ENCODE peak calls at places on chromosomes 7 and 10, in ten cellular contexts. One of them, this sample, is unnamed. For H3K4me1, the result is how much of the 10 kb centered on the place peaks cover.

GRCh38 chr10:123160311-123160980 is 6.2 kb downstream of the BUB3 start:
- DNase-seq in heart left ventricle: no peak
- DNase-seq in transverse colon: no peak
- DNase-seq in hepatocyte: no peak
- DNase-seq in PC-3: no peak
- DNase-seq in Peyer's patch: no peak
- DNase-seq in CD8-positive, alpha-beta T cell: no peak
- DNase-seq in thoracic aorta: no peak
- DNase-seq in gastrocnemius medialis: no peak
- DNase-seq in tibial artery: no peak
- DNase-seq in this sample: no peak

GRCh38 chr10:43237631-43238446 is 29.0 kb downstream of the RASGEF1A start:
- DNase-seq in thoracic aorta: no peak
- DNase-seq in CD8-positive, alpha-beta T cell: peak
- DNase-seq in heart left ventricle: peak
- DNase-seq in hepatocyte: no peak
- DNase-seq in gastrocnemius medialis: no peak
- DNase-seq in tibial artery: peak
- DNase-seq in PC-3: no peak
- DNase-seq in Peyer's patch: no peak
- DNase-seq in transverse colon: peak
- DNase-seq in this sample: no peak

GRCh38 chr10:70596860-70597809 is 5.4 kb downstream of the PRF1 start:
- DNase-seq in thoracic aorta: no peak
- DNase-seq in transverse colon: no peak
- DNase-seq in hepatocyte: no peak
- DNase-seq in tibial artery: no peak
- DNase-seq in PC-3: no peak
- DNase-seq in gastrocnemius medialis: no peak
- DNase-seq in heart left ventricle: no peak
- DNase-seq in CD8-positive, alpha-beta T cell: peak
- DNase-seq in Peyer's patch: no peak
- DNase-seq in this sample: peak

GRCh38 chr7:127207246-127207645 is 45.5 kb downstream of the GRM8 start:
- DNase-seq in hepatocyte: no peak
- DNase-seq in transverse colon: no peak
- DNase-seq in thoracic aorta: no peak
- DNase-seq in CD8-positive, alpha-beta T cell: no peak
- DNase-seq in heart left ventricle: no peak
- DNase-seq in tibial artery: no peak
- DNase-seq in Peyer's patch: no peak
- DNase-seq in gastrocnemius medialis: no peak
- DNase-seq in PC-3: no peak
- DNase-seq in this sample: no peak

GRCh38 chr7:96645084-96645483 is 64.6 kb downstream of the SEM1 start:
- DNase-seq in tibial artery: no peak
- DNase-seq in Peyer's patch: no peak
- DNase-seq in thoracic aorta: no peak
- DNase-seq in heart left ventricle: no peak
- DNase-seq in hepatocyte: no peak
- DNase-seq in gastrocnemius medialis: no peak
- DNase-seq in transverse colon: no peak
- DNase-seq in PC-3: no peak
- DNase-seq in CD8-positive, alpha-beta T cell: no peak
- DNase-seq in this sample: no peak

GRCh38 chr10:106474891-106475290 is 689.6 kb downstream of the SORCS1 start:
- DNase-seq in gastrocnemius medialis: no peak
- DNase-seq in hepatocyte: no peak
- DNase-seq in Peyer's patch: no peak
- DNase-seq in PC-3: peak
- DNase-seq in transverse colon: no peak
- DNase-seq in heart left ventricle: no peak
- DNase-seq in thoracic aorta: no peak
- DNase-seq in tibial artery: no peak
- DNase-seq in CD8-positive, alpha-beta T cell: no peak
- DNase-seq in this sample: no peak

GRCh38 chr10:34637419-34637911 is 177.6 kb downstream of the PARD3 start:
- DNase-seq in gastrocnemius medialis: peak
- DNase-seq in CD8-positive, alpha-beta T cell: peak
- DNase-seq in tibial artery: peak
- DNase-seq in heart left ventricle: peak
- DNase-seq in PC-3: peak
- DNase-seq in thoracic aorta: no peak
- DNase-seq in hepatocyte: peak
- DNase-seq in transverse colon: peak
- DNase-seq in Peyer's patch: peak
- DNase-seq in this sample: peak

GRCh38 chr7:116652793-116653192 is 19.2 kb upstream of the MET start:
- DNase-seq in thoracic aorta: no peak
- DNase-seq in CD8-positive, alpha-beta T cell: no peak
- DNase-seq in Peyer's patch: no peak
- DNase-seq in PC-3: peak
- DNase-seq in tibial artery: no peak
- DNase-seq in gastrocnemius medialis: no peak
- DNase-seq in heart left ventricle: no peak
- DNase-seq in transverse colon: no peak
- DNase-seq in hepatocyte: no peak
- DNase-seq in this sample: no peak

GRCh38 chr10:30063098-30063497 is 3.7 kb upstream of the JCAD start:
- DNase-seq in CD8-positive, alpha-beta T cell: no peak
- DNase-seq in Peyer's patch: no peak
- DNase-seq in transverse colon: no peak
- DNase-seq in thoracic aorta: no peak
- DNase-seq in heart left ventricle: no peak
- DNase-seq in hepatocyte: no peak
- DNase-seq in gastrocnemius medialis: no peak
- DNase-seq in tibial artery: no peak
- DNase-seq in PC-3: peak
- DNase-seq in this sample: no peak

GRCh38 chr7:75994388-75995051 is at the start of gene TMEM120A:
- DNase-seq in gastrocnemius medialis: peak
- DNase-seq in thoracic aorta: peak
- DNase-seq in transverse colon: peak
- DNase-seq in heart left ventricle: peak
- DNase-seq in tibial artery: peak
- DNase-seq in CD8-positive, alpha-beta T cell: peak
- DNase-seq in PC-3: peak
- DNase-seq in Peyer's patch: peak
- DNase-seq in hepatocyte: peak
- DNase-seq in this sample: peak

GRCh38 chr7:54419209-54419608 is 123.0 kb upstream of the VSTM2A start:
- DNase-seq in hepatocyte: no peak
- DNase-seq in CD8-positive, alpha-beta T cell: no peak
- DNase-seq in gastrocnemius medialis: no peak
- DNase-seq in transverse colon: no peak
- DNase-seq in heart left ventricle: no peak
- DNase-seq in Peyer's patch: no peak
- DNase-seq in tibial artery: no peak
- DNase-seq in PC-3: no peak
- DNase-seq in thoracic aorta: no peak
- DNase-seq in this sample: no peak

DNA sequence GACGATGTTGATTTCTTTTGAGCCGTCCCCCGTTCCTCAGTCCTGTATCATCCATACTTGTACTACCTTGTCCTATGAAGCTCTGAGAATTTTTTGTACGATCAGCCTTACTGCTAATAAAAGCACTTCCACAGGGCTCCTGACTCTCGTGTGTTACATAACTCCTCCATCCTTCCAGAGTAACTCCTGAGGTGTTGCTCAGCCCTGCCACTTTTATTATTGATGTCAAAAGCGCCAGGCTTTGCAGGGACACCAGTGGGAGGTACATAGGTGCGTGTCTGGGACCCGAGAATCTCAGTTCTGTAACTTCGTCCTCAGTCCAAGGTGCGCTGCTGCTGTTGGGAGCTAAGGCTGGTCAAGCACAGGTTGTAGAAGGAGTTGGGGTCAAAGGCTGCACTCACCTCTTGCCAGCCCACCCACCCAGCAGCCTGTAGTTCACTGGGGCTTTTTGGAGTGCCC is 957 bp downstream of the UFSP1 start:
- DNase-seq in CD8-positive, alpha-beta T cell: no peak
- DNase-seq in heart left ventricle: no peak
- DNase-seq in transverse colon: no peak
- DNase-seq in gastrocnemius medialis: no peak
- DNase-seq in hepatocyte: no peak
- DNase-seq in tibial artery: no peak
- DNase-seq in PC-3: no peak
- DNase-seq in Peyer's patch: no peak
- DNase-seq in thoracic aorta: no peak
- DNase-seq in this sample: no peak
- H3K27ac ChIP-seq in CD8-positive, alpha-beta T cell: peak
- H3K27ac ChIP-seq in heart left ventricle: peak
- H3K27ac ChIP-seq in transverse colon: peak
- H3K27ac ChIP-seq in gastrocnemius medialis: peak
- H3K27ac ChIP-seq in hepatocyte: peak
- H3K27ac ChIP-seq in tibial artery: peak
- H3K27ac ChIP-seq in PC-3: peak
- H3K27ac ChIP-seq in Peyer's patch: peak
- H3K27ac ChIP-seq in thoracic aorta: peak
- H3K27ac ChIP-seq in this sample: peak

DNA sequence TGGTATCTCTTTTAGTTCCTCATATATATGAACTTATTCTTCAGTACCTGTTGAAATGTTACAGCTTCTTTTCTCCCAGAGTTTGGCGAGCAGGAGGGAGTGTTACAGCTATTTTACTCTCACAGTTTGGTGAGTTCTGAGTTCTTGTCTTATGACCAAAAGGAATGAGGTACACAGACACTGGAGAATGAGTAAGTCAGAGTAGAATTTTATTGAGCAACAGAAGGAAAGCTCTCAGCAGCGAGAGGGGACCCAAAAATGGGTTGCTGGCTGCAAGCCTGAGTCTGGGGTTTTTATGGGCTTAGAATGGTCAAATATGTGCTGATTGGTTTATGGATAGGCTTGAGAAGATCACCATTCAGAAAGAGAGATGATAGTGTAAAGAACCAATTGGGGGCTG is 175.2 kb downstream of the CDK14 start:
- DNase-seq in CD8-positive, alpha-beta T cell: no peak
- DNase-seq in Peyer's patch: no peak
- DNase-seq in PC-3: no peak
- DNase-seq in gastrocnemius medialis: no peak
- DNase-seq in heart left ventricle: no peak
- DNase-seq in hepatocyte: no peak
- DNase-seq in tibial artery: no peak
- DNase-seq in thoracic aorta: no peak
- DNase-seq in transverse colon: no peak
- DNase-seq in this sample: no peak
- H3K4me1 ChIP-seq in CD8-positive, alpha-beta T cell: under half
- H3K4me1 ChIP-seq in Peyer's patch: under half
- H3K4me1 ChIP-seq in PC-3: under half
- H3K4me1 ChIP-seq in gastrocnemius medialis: under half
- H3K4me1 ChIP-seq in heart left ventricle: under half
- H3K4me1 ChIP-seq in hepatocyte: under half
- H3K4me1 ChIP-seq in tibial artery: under half
- H3K4me1 ChIP-seq in thoracic aorta: under half
- H3K4me1 ChIP-seq in transverse colon: under half
- H3K4me1 ChIP-seq in this sample: under half

DNA sequence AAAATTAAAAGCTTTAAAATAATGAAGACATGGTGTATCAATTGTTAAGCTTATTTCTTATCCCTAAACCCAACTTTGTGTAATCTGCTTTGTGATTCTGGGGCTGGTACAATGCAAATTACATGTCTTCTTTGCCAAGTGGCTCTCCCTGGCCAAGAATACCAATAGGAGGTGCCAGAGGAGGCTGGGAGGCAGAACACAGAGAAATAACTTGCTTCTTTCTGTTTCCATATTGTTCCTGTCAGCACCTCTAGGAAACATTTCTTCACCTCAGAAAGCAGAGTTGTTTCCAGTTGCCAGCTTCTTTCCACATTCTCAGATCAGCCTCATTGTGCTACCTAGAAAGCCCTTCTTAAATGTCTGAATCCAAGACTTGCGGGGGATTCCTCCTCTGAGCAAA is 174.4 kb downstream of the MDFIC start:
- DNase-seq in transverse colon: no peak
- DNase-seq in heart left ventricle: no peak
- DNase-seq in gastrocnemius medialis: no peak
- DNase-seq in PC-3: no peak
- DNase-seq in tibial artery: no peak
- DNase-seq in CD8-positive, alpha-beta T cell: no peak
- DNase-seq in thoracic aorta: no peak
- DNase-seq in Peyer's patch: no peak
- DNase-seq in hepatocyte: no peak
- DNase-seq in this sample: no peak
- TF ChIP-seq CTCF in transverse colon: no peak
- TF ChIP-seq CTCF in heart left ventricle: no peak
- TF ChIP-seq CTCF in gastrocnemius medialis: no peak
- TF ChIP-seq CTCF in PC-3: no peak
- TF ChIP-seq CTCF in tibial artery: no peak
- TF ChIP-seq CTCF in CD8-positive, alpha-beta T cell: no peak
- TF ChIP-seq CTCF in thoracic aorta: no peak
- TF ChIP-seq CTCF in Peyer's patch: no peak
- TF ChIP-seq CTCF in hepatocyte: no peak
- TF ChIP-seq CTCF in this sample: no peak

GRCh38 chr10:74292871-74293427 is 141.9 kb downstream of the ADK start:
- DNase-seq in hepatocyte: no peak
- DNase-seq in heart left ventricle: no peak
- DNase-seq in gastrocnemius medialis: no peak
- DNase-seq in tibial artery: no peak
- DNase-seq in PC-3: peak
- DNase-seq in thoracic aorta: no peak
- DNase-seq in transverse colon: no peak
- DNase-seq in CD8-positive, alpha-beta T cell: no peak
- DNase-seq in Peyer's patch: no peak
- DNase-seq in this sample: no peak
- H3K27ac ChIP-seq in hepatocyte: peak
- H3K27ac ChIP-seq in heart left ventricle: peak
- H3K27ac ChIP-seq in gastrocnemius medialis: no peak
- H3K27ac ChIP-seq in tibial artery: peak
- H3K27ac ChIP-seq in PC-3: peak
- H3K27ac ChIP-seq in thoracic aorta: peak
- H3K27ac ChIP-seq in transverse colon: no peak
- H3K27ac ChIP-seq in CD8-positive, alpha-beta T cell: no peak
- H3K27ac ChIP-seq in Peyer's patch: no peak
- H3K27ac ChIP-seq in this sample: no peak

GRCh38 chr7:20260219-20260618 is 43.0 kb upstream of the MACC1 start:
- DNase-seq in PC-3: no peak
- DNase-seq in thoracic aorta: no peak
- DNase-seq in tibial artery: no peak
- DNase-seq in Peyer's patch: no peak
- DNase-seq in heart left ventricle: peak
- DNase-seq in gastrocnemius medialis: no peak
- DNase-seq in transverse colon: no peak
- DNase-seq in hepatocyte: no peak
- DNase-seq in CD8-positive, alpha-beta T cell: no peak
- DNase-seq in this sample: no peak
- H3K4me1 ChIP-seq in PC-3: under half
- H3K4me1 ChIP-seq in thoracic aorta: under half
- H3K4me1 ChIP-seq in tibial artery: under half
- H3K4me1 ChIP-seq in Peyer's patch: under half
- H3K4me1 ChIP-seq in heart left ventricle: under half
- H3K4me1 ChIP-seq in gastrocnemius medialis: under half
- H3K4me1 ChIP-seq in transverse colon: under half
- H3K4me1 ChIP-seq in hepatocyte: under half
- H3K4me1 ChIP-seq in CD8-positive, alpha-beta T cell: under half
- H3K4me1 ChIP-seq in this sample: under half

This sample was measured in colonic mucosa.